ENCODE peak calls at places on chromosomes 1 and 21, in four cellular contexts. A is WTC11, B is K562, W is HepG2. L is an unnamed sample.

GRCh38 chr1:160971618-160972056 is 17.0 kb upstream of the ITLN2 start:
- DNase-seq in A (peak; percentile 35), B (no peak), W (no peak), L (no peak)

GRCh38 chr1:168136709-168137514 is at the start of gene GPR161:
- DNase-seq in A (peak; percentile 77), B (peak; percentile 63), W (no peak), L (peak; percentile 63)

GRCh38 chr1:179973198-179974114 is 18.8 kb downstream of the CEP350 start:
- DNase-seq in A (no peak), B (no peak), W (no peak), L (peak; percentile 19)

GRCh38 chr1:24045766-24046165 is 65.6 kb upstream of the SRSF10 start:
- DNase-seq in A (no peak), B (no peak), W (no peak), L (no peak)

GRCh38 chr1:168688679-168689657 is 40.0 kb downstream of the DPT start:
- DNase-seq in A (no peak), B (no peak), W (peak; percentile 83), L (peak; percentile 21)

GRCh38 chr1:65910432-65910831 is 117.7 kb downstream of the PDE4B start:
- DNase-seq in A (no peak), B (no peak), W (no peak), L (no peak)

GRCh38 chr1:39194398-39195051 is 10.0 kb upstream of the MACF1 start:
- DNase-seq in A (no peak), B (no peak), W (no peak), L (no peak)

GRCh38 chr1:208177656-208178055 is 66.5 kb downstream of the PLXNA2 start:
- DNase-seq in A (peak; percentile 60), B (no peak), W (no peak), L (no peak)

GRCh38 chr1:145960468-145961108 is 2.8 kb upstream of the LIX1L start:
- DNase-seq in A (peak; percentile 90), B (no peak), W (peak; percentile 56), L (peak; percentile 73)

GRCh38 chr21:38493549-38494253 is 4.6 kb downstream of the ERG start:
- DNase-seq in A (no peak), B (no peak), W (no peak), L (no peak)

GRCh38 chr1:160103658-160104519 is 5.5 kb upstream of the IGSF8 start:
- DNase-seq in A (no peak), B (no peak), W (no peak), L (no peak)

GRCh38 chr1:21691739-21692138 is 22.6 kb upstream of the RAP1GAP start:
- DNase-seq in A (no peak), B (no peak), W (no peak), L (no peak)

GRCh38 chr1:11764519-11764918 is 2.5 kb downstream of the C1orf167 start:
- DNase-seq in A (no peak), B (no peak), W (no peak), L (no peak)

GRCh38 chr1:67632356-67632755 is 52.6 kb upstream of the GADD45A start:
- DNase-seq in A (no peak), B (no peak), W (no peak), L (no peak)

GRCh38 chr1:24457866-24458265 is 42.3 kb downstream of the NIPAL3 start:
- DNase-seq in A (no peak), B (no peak), W (no peak), L (no peak)

GRCh38 chr1:107842241-107842640 is 122.7 kb downstream of the VAV3 start:
- DNase-seq in A (no peak), B (no peak), W (no peak), L (no peak)

GRCh38 chr1:115326419-115326818 is 11.6 kb downstream of the NGF start:
- DNase-seq in A (no peak), B (no peak), W (no peak), L (no peak)

GRCh38 chr21:45104560-45104959 is 30.2 kb downstream of the ADARB1 start:
- DNase-seq in A (no peak), B (no peak), W (no peak), L (no peak)

GRCh38 chr1:37606481-37607263 is 10.9 kb upstream of the GNL2 start:
- DNase-seq in A (no peak), B (no peak), W (no peak), L (no peak)

GRCh38 chr1:183995322-183996035 is 42.0 kb downstream of the COLGALT2 start:
- DNase-seq in A (peak; percentile 39), B (no peak), W (no peak), L (no peak)
- TF ChIP-seq ELF4 in A (no peak), B (no peak), W (no peak), L (no peak)

GRCh38 chr1:97806996-97807395 is 113.8 kb downstream of the DPYD start:
- DNase-seq in A (no peak), B (no peak), W (no peak), L (no peak)
- TF ChIP-seq ELF4 in A (no peak), B (no peak), W (no peak), L (no peak)

DNA sequence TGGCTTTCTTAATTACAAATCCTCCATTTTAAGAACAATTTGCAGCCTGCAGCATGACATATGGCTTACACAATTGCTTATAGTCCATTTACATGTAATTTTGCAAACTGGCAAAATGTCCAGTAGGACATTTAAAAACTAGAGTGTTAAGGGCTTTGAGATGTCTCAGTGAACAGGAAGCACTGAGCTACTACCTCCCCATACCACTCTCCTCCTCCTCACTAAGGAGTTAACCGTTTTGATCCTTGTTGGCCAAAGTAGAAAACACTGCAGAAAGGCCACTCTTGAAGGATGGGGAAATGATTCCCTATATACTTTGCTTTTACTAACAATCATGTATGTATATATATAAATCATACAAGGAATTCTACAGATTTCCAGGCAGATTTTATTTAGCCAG is 386 bp downstream of the CTSK start:
- DNase-seq in A (no peak), B (no peak), W (no peak), L (no peak)
- TF ChIP-seq ELF4 in A (no peak), B (no peak), W (no peak), L (no peak)

DNA sequence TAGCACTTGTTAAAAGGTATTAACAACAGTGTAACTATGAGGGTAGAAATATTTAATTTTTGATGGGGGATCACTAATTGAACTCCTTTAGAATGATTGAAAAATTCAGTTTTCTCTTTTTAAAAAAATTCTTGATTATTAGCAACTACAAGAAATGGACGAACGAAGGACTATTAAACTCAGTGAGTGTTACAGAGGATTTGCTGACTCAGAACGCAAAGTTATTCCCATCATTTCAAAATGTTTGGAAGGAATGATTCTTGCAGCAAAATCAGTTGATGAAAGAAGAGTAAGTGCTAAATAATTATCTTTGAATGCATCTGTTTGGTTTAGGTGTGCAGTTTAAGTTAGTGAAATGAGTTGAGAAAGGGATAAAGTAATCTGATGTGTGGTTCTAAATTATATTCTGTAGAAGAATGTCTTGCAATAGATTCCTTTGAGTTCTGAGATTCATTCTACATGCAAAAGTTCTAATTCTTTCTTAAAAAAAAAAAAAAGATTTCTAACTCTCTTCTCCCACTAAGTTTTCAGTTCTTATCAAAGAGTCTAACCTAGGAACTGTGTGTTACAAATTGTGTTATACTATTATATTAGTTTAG is 85.0 kb downstream of the FNBP1L start:
- DNase-seq in A (no peak), B (no peak), W (no peak), L (no peak)
- TF ChIP-seq ELF4 in A (no peak), B (no peak), W (no peak), L (no peak)

L was measured in HEK293T.